ENCODE peak calls at places on chromosomes 4 and X, in six cellular contexts. R is HepG2, P is H1, L is GM12878, I is GM12891, N is K562. H is an unnamed sample.

GRCh38 chrX:29841750-29842149 is 373.6 kb upstream of the MAGEB2 start:
- DNase-seq in R (no peak), P (no peak), L (no peak), I (no peak), N (no peak), H (no peak)

GRCh38 chr4:186906722-186907121 is 183.1 kb upstream of the FAT1 start:
- DNase-seq in R (no peak), P (no peak), L (no peak), I (no peak), N (no peak), H (no peak)

GRCh38 chrX:13669246-13669689 is 16.3 kb downstream of the TCEANC start:
- DNase-seq in R (peak; percentile 52), P (no peak), L (peak; percentile 89), I (no peak), N (peak; percentile 49), H (no peak)

GRCh38 chrX:31819455-31819854 is 747.6 kb upstream of the FTHL17 start:
- DNase-seq in R (no peak), P (no peak), L (no peak), I (no peak), N (no peak), H (no peak)

GRCh38 chr4:104941661-104942062 is 205.0 kb upstream of the TET2 start:
- DNase-seq in R (no peak), P (no peak), L (peak; percentile 37), I (no peak), N (no peak), H (no peak)

GRCh38 chrX:80556148-80556547 is 135.9 kb downstream of the TENT5D start:
- DNase-seq in R (no peak), P (no peak), L (no peak), I (no peak), N (no peak), H (no peak)

GRCh38 chr4:80611366-80611765 is 275.8 kb downstream of the CFAP299 start:
- DNase-seq in R (no peak), P (no peak), L (peak; percentile 13), I (no peak), N (no peak), H (no peak)

GRCh38 chr4:111562811-111563210 is 582.4 kb upstream of the FAM241A start:
- DNase-seq in R (no peak), P (no peak), L (no peak), I (no peak), N (no peak), H (no peak)

GRCh38 chr4:38774181-38774580 is 8.6 kb downstream of the TLR10 start:
- DNase-seq in R (no peak), P (no peak), L (no peak), I (no peak), N (no peak), H (no peak)

GRCh38 chr4:159540501-159540900 is 437.6 kb downstream of the RAPGEF2 start:
- DNase-seq in R (no peak), P (peak; percentile 53), L (no peak), I (no peak), N (no peak), H (no peak)

GRCh38 chr4:7299051-7299907 is 106.9 kb downstream of the SORCS2 start:
- DNase-seq in R (no peak), P (no peak), L (no peak), I (no peak), N (no peak), H (no peak)

GRCh38 chr4:183384983-183385382 is 59.5 kb upstream of the CDKN2AIP start:
- DNase-seq in R (no peak), P (no peak), L (no peak), I (no peak), N (no peak), H (no peak)

GRCh38 chr4:48341776-48342558 is 638 bp downstream of the SLAIN2 start:
- DNase-seq in R (no peak), P (peak; percentile 80), L (no peak), I (peak; percentile 16), N (peak; percentile 43), H (peak; percentile 32)

GRCh38 chr4:177478496-177478895 is 36.3 kb upstream of the AGA start:
- DNase-seq in R (no peak), P (no peak), L (no peak), I (no peak), N (no peak), H (no peak)

GRCh38 chr4:87029356-87029755 is 94.5 kb downstream of the AFF1 start:
- DNase-seq in R (no peak), P (no peak), L (no peak), I (no peak), N (no peak), H (no peak)

GRCh38 chr4:118586357-118586790 is 98.8 kb upstream of the METTL14 start:
- DNase-seq in R (no peak), P (no peak), L (no peak), I (no peak), N (no peak), H (no peak)

GRCh38 chr4:3865986-3866812 is 100.0 kb downstream of the ADRA2C start:
- DNase-seq in R (no peak), P (no peak), L (no peak), I (no peak), N (no peak), H (no peak)

DNA sequence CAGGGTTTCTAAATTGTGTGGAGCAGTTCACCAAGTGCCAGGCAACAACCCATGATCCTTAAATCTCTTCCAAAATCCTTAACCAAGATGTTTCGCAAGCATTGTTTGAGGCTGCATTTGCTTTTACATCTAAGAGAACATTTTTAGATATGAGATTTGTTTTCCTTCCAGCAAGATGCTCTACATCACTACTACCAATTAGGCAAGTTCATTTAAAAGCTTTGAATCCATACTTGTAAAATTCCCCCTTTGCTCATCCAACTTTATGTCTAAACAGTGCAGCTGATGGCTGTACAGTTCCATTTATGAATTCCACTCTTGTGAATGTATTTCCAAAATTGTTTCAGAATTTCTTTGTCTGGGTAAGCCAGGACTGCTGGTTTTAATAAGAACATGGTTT is 31.6 kb downstream of the RAI2 start:
- DNase-seq in R (no peak), P (no peak), L (no peak), I (no peak), N (no peak), H (no peak)
- TF ChIP-seq POLR2AphosphoS5 in R (no peak), P (no peak), L (no peak), I (no peak), N (no peak), H (no peak)

GRCh38 chr4:13998850-13999249 is 371.3 kb upstream of the BOD1L1 start:
- DNase-seq in R (peak; percentile 18), P (no peak), L (no peak), I (no peak), N (no peak), H (no peak)
- TF ChIP-seq TAF1 in R (no peak), P (no peak), L (no peak), I (no peak), N (no peak), H (no peak)

DNA sequence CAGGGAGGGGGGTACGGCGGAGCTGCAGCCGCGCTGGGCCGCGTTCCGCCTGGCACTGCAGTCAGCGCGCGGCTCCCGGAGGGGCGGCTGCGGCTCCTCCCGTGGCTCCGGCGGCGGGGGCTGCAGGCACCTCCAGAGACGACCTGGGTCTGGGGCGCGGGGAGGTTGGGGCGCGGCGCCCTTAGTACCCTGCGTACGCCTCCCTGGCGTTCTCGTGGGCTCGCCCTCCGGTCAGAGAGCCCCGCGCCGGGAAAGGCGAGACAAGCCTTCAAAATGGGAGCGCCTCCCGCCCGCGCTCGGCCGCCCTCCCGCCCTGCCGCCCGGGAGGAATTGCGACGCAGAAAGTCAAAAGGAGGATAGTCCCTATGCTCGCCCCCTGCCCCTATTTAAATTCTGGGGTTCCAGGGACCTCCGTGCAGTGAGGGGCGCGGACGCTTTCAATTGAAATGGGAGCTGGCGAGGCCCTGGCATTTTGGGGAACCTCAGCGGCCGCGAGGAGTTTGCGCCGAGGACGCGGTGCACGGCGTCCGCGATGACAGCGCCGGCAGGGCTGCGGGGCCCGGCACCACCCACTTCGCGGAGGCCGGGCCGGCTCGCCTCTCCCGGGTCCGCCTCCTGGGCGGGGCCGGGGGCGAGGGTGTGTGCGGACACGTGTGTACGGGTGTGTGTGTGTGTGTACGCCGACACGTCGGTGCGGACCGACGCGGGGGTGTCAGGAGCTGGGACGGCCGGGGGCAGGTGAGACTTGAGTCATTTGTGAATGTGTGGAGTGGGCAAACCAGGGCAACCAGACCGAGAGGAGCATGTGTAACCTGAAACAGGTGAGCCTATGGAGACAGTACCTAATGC is 544 bp downstream of the HERC3 start:
- DNase-seq in R (peak; percentile 21), P (peak; percentile 80), L (peak; percentile 20), I (peak; percentile 85), N (peak; percentile 92), H (peak; percentile 88)
- TF ChIP-seq POLR2A in R (no peak), P (no peak), L (peak; percentile 67), I (no peak), N (peak; percentile 57), H (no peak)

GRCh38 chr4:88812420-88812819 is 114.8 kb upstream of the NAP1L5 start:
- DNase-seq in R (no peak), P (no peak), L (no peak), I (no peak), N (no peak), H (no peak)

GRCh38 chr4:88809561-88810219 is 112.1 kb upstream of the NAP1L5 start:
- DNase-seq in R (peak; percentile 63), P (no peak), L (no peak), I (no peak), N (no peak), H (no peak)

GRCh38 chr4:88811904-88812303 is 114.3 kb upstream of the NAP1L5 start:
- DNase-seq in R (no peak), P (no peak), L (no peak), I (no peak), N (no peak), H (no peak)

GRCh38 chr4:88814043-88814617 is 116.5 kb upstream of the NAP1L5 start:
- DNase-seq in R (no peak), P (no peak), L (no peak), I (no peak), N (no peak), H (no peak)

DNA sequence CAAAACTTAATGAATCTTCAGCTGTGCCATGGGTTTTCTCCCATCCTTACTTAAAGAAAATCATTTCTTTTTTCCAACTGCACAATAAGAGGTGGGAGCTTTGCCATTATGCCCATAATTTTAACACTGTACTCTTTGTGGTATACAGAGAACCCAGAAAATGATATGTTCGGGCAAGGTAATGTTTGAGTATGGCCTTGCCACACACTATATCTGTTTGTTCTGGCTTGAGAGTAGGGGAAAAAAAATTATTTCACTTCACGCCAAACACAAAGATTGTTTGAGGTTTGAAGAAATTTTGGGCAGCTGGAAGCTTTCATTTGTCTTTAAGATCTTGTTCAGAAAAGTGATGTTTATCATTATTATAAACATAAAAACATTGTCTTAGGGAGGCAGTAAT is 115.3 kb upstream of the NAP1L5 start:
- DNase-seq in R (no peak), P (no peak), L (no peak), I (no peak), N (no peak), H (no peak)
- TF ChIP-seq POLR2AphosphoS5 in R (no peak), P (no peak), L (no peak), I (no peak), N (no peak), H (no peak)